ENCODE peak calls at places on chromosomes 2 and 18, in seven cellular contexts. V is stimulated activated naive CD8-positive, alpha-beta T cell treated with anti-CD3 and anti-CD28 coated beads, Interleukin-15, Interleukin-2, amounts not matched to agents 100 U/mL and 50 U/mL, for 24 hours; D is anterior cingulate cortex; X is Calu3; J is type B pancreatic cell; Z is stimulated activated CD4-positive, alpha-beta T cell treated with anti-CD3 and anti-CD28 coated beads, Interleukin-2, amount 100 ng/mL, for 48 hours; O is astrocyte. P is an unnamed sample.

GRCh38 chr2:4576075-4576474 is 872.7 kb downstream of the DCDC2C start:
- DNase-seq in O (no peak), X (no peak), Z (no peak), D (no peak), V (no peak), J (no peak), P (no peak)

GRCh38 chr2:170276926-170277571 is 99.1 kb downstream of the MYO3B start:
- DNase-seq in Z (no peak), O (no peak), D (no peak), X (no peak), V (no peak), J (no peak), P (no peak)

GRCh38 chr2:42971947-42972736 is 179.8 kb upstream of the HAAO start:
- DNase-seq in X (no peak), Z (no peak), O (no peak), D (no peak), V (no peak), J (no peak), P (no peak)

GRCh38 chr2:205438241-205438640 is 244.1 kb upstream of the NRP2 start:
- DNase-seq in X (no peak), O (no peak), J (no peak), V (no peak), D (no peak), Z (no peak), P (no peak)

GRCh38 chr18:644395-645004 is 13.0 kb upstream of the TYMS start:
- DNase-seq in Z (no peak), X (no peak), V (peak), D (no peak), J (no peak), O (no peak), P (no peak)

GRCh38 chr18:56517181-56517580 is 121.2 kb downstream of the TXNL1 start:
- DNase-seq in V (no peak), O (peak), Z (no peak), J (no peak), X (no peak), D (no peak), P (no peak)

GRCh38 chr2:19349911-19350677 is 8.3 kb downstream of the OSR1 start:
- DNase-seq in O (peak), V (peak), J (no peak), Z (peak), X (peak), D (peak), P (no peak)

GRCh38 chr18:12394428-12394827 is 13.3 kb upstream of the PRELID3A start:
- DNase-seq in X (peak), J (no peak), Z (no peak), D (no peak), V (peak), O (no peak), P (no peak)

GRCh38 chr2:185188656-185189055 is 549.9 kb upstream of the FSIP2 start:
- DNase-seq in V (no peak), D (no peak), X (no peak), J (no peak), O (peak), Z (no peak), P (no peak)

GRCh38 chr2:27241761-27242613 is 20.9 kb downstream of the SLC30A3 start:
- DNase-seq in Z (no peak), J (no peak), O (no peak), V (no peak), X (no peak), D (no peak), P (no peak)

GRCh38 chr2:165646321-165646801 is 147.7 kb downstream of the GALNT3 start:
- DNase-seq in Z (no peak), X (no peak), J (no peak), O (no peak), V (no peak), D (no peak), P (no peak)

GRCh38 chr2:236972491-236973379 is 113.0 kb upstream of the COPS8 start:
- DNase-seq in J (no peak), V (no peak), X (peak), D (no peak), Z (no peak), O (peak), P (no peak)

GRCh38 chr2:88866756-88867155 is 175.3 kb downstream of the RPIA start:
- DNase-seq in O (no peak), J (no peak), X (no peak), Z (no peak), D (no peak), V (no peak), P (no peak)

GRCh38 chr2:149814049-149814448 is 226.5 kb upstream of the MMADHC start:
- DNase-seq in J (no peak), O (no peak), Z (no peak), X (no peak), D (no peak), V (no peak), P (no peak)

GRCh38 chr2:237304763-237305514 is 109.0 kb downstream of the COL6A3 start:
- DNase-seq in J (no peak), Z (no peak), X (no peak), O (peak), V (no peak), D (no peak), P (no peak)

GRCh38 chr2:66437055-66437454 is 2.1 kb downstream of the MEIS1 start:
- DNase-seq in D (no peak), Z (no peak), J (no peak), O (no peak), X (no peak), V (no peak), P (no peak)

GRCh38 chr2:23065936-23066335 is 319.0 kb upstream of the KLHL29 start:
- DNase-seq in Z (no peak), J (no peak), O (no peak), V (no peak), X (no peak), D (no peak), P (no peak)

GRCh38 chr18:61398961-61399632 is 65.9 kb downstream of the CDH20 start:
- DNase-seq in Z (no peak), V (no peak), D (no peak), X (no peak), O (peak), J (no peak), P (no peak)

GRCh38 chr2:181364492-181365175 is 92.6 kb upstream of the ITGA4 start:
- DNase-seq in J (no peak), O (no peak), D (no peak), V (no peak), Z (no peak), X (no peak), P (no peak)

GRCh38 chr2:120400546-120400945 is 54.6 kb downstream of the INHBB start:
- DNase-seq in O (no peak), J (no peak), V (no peak), D (no peak), Z (no peak), X (no peak), P (no peak)

GRCh38 chr2:119260636-119261497 is 37.2 kb downstream of the STEAP3 start:
- DNase-seq in Z (no peak), O (peak), X (no peak), J (no peak), V (no peak), D (no peak), P (no peak)

GRCh38 chr2:231541605-231542509 is 11.6 kb upstream of the NMUR1 start:
- DNase-seq in X (no peak), Z (no peak), V (no peak), O (no peak), D (no peak), J (no peak), P (no peak)

GRCh38 chr2:101972621-101973434 is 18.9 kb upstream of the IL1R2 start:
- DNase-seq in O (peak), J (no peak), Z (no peak), X (no peak), D (no peak), V (no peak), P (no peak)

GRCh38 chr18:63736856-63737255 is 34.1 kb downstream of the SERPINB11 start:
- DNase-seq in J (no peak), Z (no peak), X (peak), D (no peak), V (no peak), O (no peak), P (no peak)